ENCODE peak calls at places on chromosomes 11 and 22, in eight cellular contexts. Z is MM.1S, Q is HCT116, N is PC-9, G is PC-3, L is GM23338, U is SK-N-SH, M is hepatocyte. R is an unnamed sample.

GRCh38 chr22:37569009-37569920 is 9.0 kb downstream of the CDC42EP1 start:
- DNase-seq in Z (no peak), Q (no peak), N (peak; percentile 65), G (no peak), L (peak; percentile 59), U (no peak), M (peak; percentile 88), R (no peak)

GRCh38 chr11:16346975-16347374 is 9.4 kb downstream of the SOX6 start:
- DNase-seq in Z (no peak), Q (no peak), N (no peak), G (no peak), L (no peak), U (no peak), M (peak; percentile 39), R (no peak)

GRCh38 chr22:40764743-40765441 is 54.3 kb downstream of the SLC25A17 start:
- DNase-seq in Z (no peak), Q (no peak), N (no peak), G (no peak), L (no peak), U (no peak), M (no peak), R (peak; percentile 24)

GRCh38 chr11:126090452-126090851 is 27.8 kb upstream of the CDON start:
- DNase-seq in Z (no peak), Q (no peak), N (no peak), G (no peak), L (no peak), U (no peak), M (no peak), R (no peak)

GRCh38 chr11:76772783-76773106 is 10.4 kb upstream of the TSKU start:
- DNase-seq in Z (no peak), Q (no peak), N (no peak), G (no peak), L (no peak), U (no peak), M (no peak), R (no peak)

GRCh38 chr22:18050065-18050464 is 25.7 kb upstream of the MICAL3 start:
- DNase-seq in Z (no peak), Q (no peak), N (peak; percentile 8), G (no peak), L (no peak), U (no peak), M (no peak), R (no peak)

GRCh38 chr11:35272391-35272821 is 133.4 kb downstream of the CD44 start:
- DNase-seq in Z (peak; percentile 55), Q (no peak), N (no peak), G (no peak), L (no peak), U (no peak), M (no peak), R (no peak)

GRCh38 chr11:47886096-47886495 is 37.9 kb upstream of the NUP160 start:
- DNase-seq in Z (no peak), Q (no peak), N (peak; percentile 32), G (no peak), L (no peak), U (no peak), M (peak; percentile 28), R (no peak)

GRCh38 chr11:6238902-6239301 is at the start of gene CNGA4:
- DNase-seq in Z (no peak), Q (no peak), N (no peak), G (no peak), L (no peak), U (no peak), M (peak; percentile 34), R (peak; percentile 19)

GRCh38 chr11:62504158-62504973 is 42.2 kb downstream of the AHNAK start:
- DNase-seq in Z (no peak), Q (no peak), N (peak; percentile 70), G (no peak), L (peak; percentile 75), U (no peak), M (peak; percentile 41), R (no peak)

GRCh38 chr11:75263944-75264349 is 23.4 kb downstream of the TPBGL start:
- DNase-seq in Z (no peak), Q (no peak), N (no peak), G (peak; percentile 38), L (no peak), U (no peak), M (no peak), R (peak; percentile 26)

GRCh38 chr22:39152511-39153219 is at the start of gene CBX7:
- DNase-seq in Z (peak; percentile 93), Q (peak; percentile 74), N (peak; percentile 94), G (peak; percentile 84), L (peak; percentile 86), U (peak; percentile 94), M (peak; percentile 94), R (peak; percentile 91)

GRCh38 chr11:44994753-44995152 is 44.1 kb upstream of the TP53I11 start:
- DNase-seq in Z (no peak), Q (no peak), N (no peak), G (no peak), L (peak; percentile 25), U (no peak), M (no peak), R (no peak)

GRCh38 chr11:13446444-13446843 is 16.6 kb downstream of the BTBD10 start:
- DNase-seq in Z (no peak), Q (no peak), N (no peak), G (peak; percentile 62), L (no peak), U (no peak), M (no peak), R (no peak)

GRCh38 chr11:3169235-3169951 is 4.3 kb upstream of the OSBPL5 start:
- DNase-seq in Z (no peak), Q (peak; percentile 21), N (peak; percentile 31), G (peak; percentile 52), L (peak; percentile 71), U (no peak), M (no peak), R (no peak)

GRCh38 chr22:36569999-36570398 is 41.0 kb upstream of the EIF3D start:
- DNase-seq in Z (no peak), Q (peak; percentile 33), N (no peak), G (no peak), L (peak; percentile 86), U (peak; percentile 76), M (no peak), R (no peak)

GRCh38 chr11:41201156-41201555 is 258.3 kb downstream of the LRRC4C start:
- DNase-seq in Z (peak; percentile 30), Q (no peak), N (peak; percentile 2), G (peak; percentile 64), L (peak; percentile 88), U (peak; percentile 16), M (peak; percentile 49), R (peak; percentile 26)

DNA sequence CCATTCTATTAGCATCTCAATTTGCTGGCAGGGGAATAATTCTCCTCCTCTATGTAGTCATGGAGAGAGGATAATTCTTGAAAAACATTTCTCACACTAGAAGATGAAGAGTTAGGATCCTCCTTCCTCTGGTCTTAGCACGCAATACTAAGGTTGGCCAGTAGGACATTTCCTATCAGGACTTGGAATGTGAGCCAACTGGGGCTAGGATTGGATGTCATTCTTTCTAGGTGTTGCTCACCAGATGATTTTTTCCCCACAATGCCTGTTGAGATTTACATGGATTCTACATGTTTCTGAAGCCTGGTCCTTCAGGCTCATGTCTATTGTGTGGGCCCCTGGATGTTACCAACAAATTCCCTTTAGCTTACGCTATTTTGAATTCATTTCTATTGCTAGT is 28.0 kb downstream of the SLN start:
- DNase-seq in Z (no peak), Q (peak; percentile 56), N (no peak), G (peak; percentile 68), L (peak; percentile 88), U (peak; percentile 24), M (no peak), R (peak; percentile 2)
- TF ChIP-seq CTCF in Z (peak; percentile 47), Q (peak; percentile 62), N (peak; percentile 62), G (peak; percentile 75), L (peak; percentile 53), U (peak; percentile 51), M (no peak), R (peak; percentile 49)

GRCh38 chr11:84097186-84097585 is 811.0 kb upstream of the CCDC90B start:
- DNase-seq in Z (no peak), Q (no peak), N (no peak), G (no peak), L (no peak), U (no peak), M (no peak), R (no peak)

GRCh38 chr11:84089072-84090057 is 803.2 kb upstream of the CCDC90B start:
- DNase-seq in Z (no peak), Q (no peak), N (no peak), G (no peak), L (no peak), U (peak; percentile 36), M (no peak), R (no peak)

DNA sequence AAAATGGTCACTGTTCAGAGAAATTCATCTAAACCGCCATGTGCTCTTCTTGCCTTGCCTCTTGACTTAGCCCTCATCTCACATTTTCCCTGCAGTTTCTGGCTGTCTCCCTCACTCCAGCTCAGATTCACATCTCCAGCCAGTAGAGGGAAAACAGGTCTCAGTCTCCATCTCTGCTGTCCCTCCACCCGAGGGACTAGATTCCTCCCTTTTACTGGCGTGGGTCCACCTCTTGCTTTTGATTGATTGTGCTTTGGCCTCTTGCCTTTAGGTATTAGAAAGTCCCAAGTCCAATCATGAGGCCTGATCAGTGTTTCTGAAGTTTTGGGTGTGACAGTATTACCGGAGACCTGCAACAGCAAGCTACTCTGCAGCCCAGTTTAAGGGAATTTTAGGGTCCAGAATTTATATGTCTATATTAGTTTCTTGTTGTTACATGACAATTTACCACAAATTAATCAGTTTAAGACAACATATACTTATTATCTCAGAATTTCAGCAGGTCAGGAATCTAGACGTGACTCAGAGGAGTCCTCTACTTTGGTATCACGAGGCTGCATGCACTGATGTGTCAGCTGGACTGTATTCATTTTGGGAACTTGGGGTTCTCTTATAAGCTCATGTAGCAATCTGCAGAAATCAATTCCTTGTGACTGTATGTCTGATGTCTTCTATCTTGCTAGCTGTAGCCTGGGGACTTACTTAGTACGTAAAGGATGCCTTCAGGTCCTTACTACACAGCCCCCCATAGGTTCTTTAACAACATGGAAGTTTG is 805.2 kb upstream of the CCDC90B start:
- DNase-seq in Z (no peak), Q (no peak), N (no peak), G (no peak), L (peak; percentile 21), U (no peak), M (no peak), R (no peak)
- H3K27ac ChIP-seq in Z (no peak overlapping the region), Q (no peak overlapping the region), N (no peak overlapping the region), G (no peak overlapping the region), L (no peak overlapping the region), U (no peak overlapping the region), M (no peak overlapping the region), R (no peak overlapping the region)

DNA sequence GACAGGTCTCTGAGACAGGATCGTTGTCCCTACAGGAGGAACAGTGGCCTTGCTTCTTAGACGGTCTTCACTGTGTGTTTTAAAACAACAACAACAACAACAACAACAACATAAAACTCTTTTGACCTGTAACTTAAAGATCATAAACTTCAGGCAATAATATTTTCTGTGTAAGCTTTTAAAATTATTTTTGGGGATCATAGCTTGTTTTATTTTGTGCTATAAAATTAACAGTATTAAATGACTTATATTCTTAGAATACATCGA is 13.8 kb upstream of the AIFM3 start:
- DNase-seq in Z (no peak), Q (no peak), N (no peak), G (no peak), L (no peak), U (no peak), M (peak; percentile 20), R (no peak)
- H3K9me2 ChIP-seq in Z (no peaks in the 10 kb centered on the region), Q (no peaks in the 10 kb centered on the region), N (no peaks in the 10 kb centered on the region), G (no peaks in the 10 kb centered on the region), L (no peaks in the 10 kb centered on the region), U (no peaks in the 10 kb centered on the region), M (no peaks in the 10 kb centered on the region), R (no peaks in the 10 kb centered on the region)

DNA sequence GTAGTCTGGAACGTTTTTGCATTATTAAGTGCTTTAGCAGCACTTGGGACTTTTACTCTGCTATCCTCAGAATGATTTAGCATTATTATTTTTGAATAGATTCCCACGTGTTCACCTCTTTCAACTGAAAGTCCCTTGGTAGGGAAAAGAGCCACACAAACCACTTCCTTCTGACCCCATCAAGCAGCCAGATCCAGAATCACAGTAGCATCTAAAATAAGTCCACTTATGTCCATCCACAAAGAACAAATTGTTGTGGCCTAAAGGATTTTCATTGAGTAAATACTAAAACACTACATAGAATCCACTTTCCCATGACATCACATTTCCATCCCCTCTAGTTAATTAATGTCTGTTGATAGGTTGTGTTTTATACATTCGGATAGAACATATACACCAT is 381.7 kb downstream of the AASDHPPT start:
- DNase-seq in Z (no peak), Q (no peak), N (no peak), G (no peak), L (no peak), U (no peak), M (no peak), R (no peak)
- TF ChIP-seq CTCF in Z (no peak), Q (no peak), N (no peak), G (no peak), L (no peak), U (no peak), M (no peak), R (no peak)

R was measured in OCI-LY7.